ENCODE peak calls at places on chromosomes 6 and 20, in seven cellular contexts. C, T, J, Y, B, Z and N are unnamed samples.
A peak's percentile ranks its signal among the peaks of the same experiment; 100 is the strongest.

GRCh38 chr20:33660035-33660684 is 2.0 kb upstream of the C20orf144 start:
- DNase-seq in C (no peak), T (no peak), J (no peak), Y (no peak), B (no peak), Z (no peak), N (no peak)

GRCh38 chr20:38112249-38112942 is 52.7 kb downstream of the TGM2 start:
- DNase-seq in C (no peak), T (no peak), J (no peak), Y (no peak), B (no peak), Z (no peak), N (no peak)

GRCh38 chr20:14360386-14360785 is 23.0 kb upstream of the FLRT3 start:
- DNase-seq in C (no peak), T (peak; percentile 20), J (no peak), Y (no peak), B (no peak), Z (no peak), N (no peak)

GRCh38 chr20:37526839-37527637 is 638 bp downstream of the BLCAP start:
- DNase-seq in C (no peak), T (peak; percentile 42), J (no peak), Y (peak; percentile 64), B (no peak), Z (peak; percentile 61), N (no peak)

GRCh38 chr6:116088946-116089345 is 11.7 kb upstream of the NT5DC1 start:
- DNase-seq in C (no peak), T (peak; percentile 50), J (no peak), Y (no peak), B (no peak), Z (no peak), N (no peak)

GRCh38 chr6:7467007-7467897 is 74.2 kb upstream of the DSP start:
- DNase-seq in C (no peak), T (peak; percentile 44), J (peak; percentile 58), Y (no peak), B (no peak), Z (no peak), N (no peak)

GRCh38 chr20:14986026-14986655 is 648.7 kb upstream of the FLRT3 start:
- DNase-seq in C (no peak), T (no peak), J (no peak), Y (no peak), B (no peak), Z (no peak), N (no peak)

GRCh38 chr6:89430563-89430962 is 2.4 kb upstream of the ANKRD6 start:
- DNase-seq in C (no peak), T (peak; percentile 49), J (peak; percentile 52), Y (no peak), B (no peak), Z (no peak), N (no peak)

GRCh38 chr6:140977425-140977824 is 1155.3 kb upstream of the GJE1 start:
- DNase-seq in C (no peak), T (peak; percentile 82), J (no peak), Y (no peak), B (peak; percentile 82), Z (no peak), N (no peak)

GRCh38 chr6:100506651-100507050 is 41.9 kb upstream of the SIM1 start:
- DNase-seq in C (no peak), T (peak; percentile 68), J (no peak), Y (no peak), B (no peak), Z (no peak), N (no peak)

GRCh38 chr20:50187403-50188051 is 3.1 kb upstream of the CEBPB start:
- DNase-seq in C (no peak), T (peak; percentile 48), J (no peak), Y (no peak), B (no peak), Z (peak; percentile 30), N (no peak)

GRCh38 chr20:17995967-17996819 is 27.4 kb downstream of the MGME1 start:
- DNase-seq in C (peak; percentile 31), T (peak; percentile 86), J (no peak), Y (peak; percentile 59), B (peak; percentile 52), Z (peak; percentile 81), N (peak; percentile 26)

GRCh38 chr6:28648035-28648877 is 122.6 kb downstream of the GPX5 start:
- DNase-seq in C (peak; percentile 87), T (peak; percentile 80), J (peak; percentile 77), Y (peak; percentile 43), B (peak; percentile 79), Z (peak; percentile 97), N (peak; percentile 75)

GRCh38 chr6:72553531-72554202 is 68.2 kb upstream of the KCNQ5 start:
- DNase-seq in C (peak; percentile 55), T (peak; percentile 82), J (no peak), Y (peak; percentile 28), B (peak; percentile 18), Z (peak; percentile 60), N (no peak)

GRCh38 chr20:57560554-57561355 is at the start of gene PCK1:
- DNase-seq in C (no peak), T (peak; percentile 7), J (no peak), Y (no peak), B (no peak), Z (peak; percentile 72), N (no peak)

GRCh38 chr6:118659513-118660217 is 8.3 kb upstream of the CEP85L start:
- DNase-seq in C (no peak), T (no peak), J (no peak), Y (no peak), B (no peak), Z (no peak), N (no peak)

GRCh38 chr6:22072939-22073338 is 223.9 kb downstream of the PRL start:
- DNase-seq in C (no peak), T (peak; percentile 57), J (no peak), Y (no peak), B (peak; percentile 36), Z (peak; percentile 42), N (no peak)

GRCh38 chr20:16119909-16120308 is 453.3 kb downstream of the KIF16B start:
- DNase-seq in C (no peak), T (no peak), J (no peak), Y (no peak), B (no peak), Z (no peak), N (no peak)

GRCh38 chr6:117264487-117265424 is 602 bp upstream of the VGLL2 start:
- DNase-seq in C (no peak), T (peak; percentile 18), J (no peak), Y (peak; percentile 22), B (no peak), Z (no peak), N (no peak)

GRCh38 chr20:48703511-48704219 is 124.1 kb downstream of the PREX1 start:
- DNase-seq in C (no peak), T (no peak), J (no peak), Y (no peak), B (no peak), Z (no peak), N (no peak)

GRCh38 chr6:15042938-15043337 is 202.9 kb upstream of the JARID2 start:
- DNase-seq in C (no peak), T (no peak), J (no peak), Y (no peak), B (no peak), Z (no peak), N (no peak)

GRCh38 chr20:17946040-17946439 is 22.6 kb downstream of the SNX5 start:
- DNase-seq in C (no peak), T (no peak), J (no peak), Y (no peak), B (no peak), Z (no peak), N (no peak)

GRCh38 chr6:137033828-137034227 is 10.9 kb downstream of the IL20RA start:
- DNase-seq in C (no peak), T (no peak), J (no peak), Y (no peak), B (no peak), Z (peak; percentile 93), N (no peak)

GRCh38 chr20:45094864-45095574 is 5.9 kb downstream of the KCNS1 start:
- DNase-seq in C (no peak), T (no peak), J (no peak), Y (no peak), B (no peak), Z (no peak), N (no peak)

GRCh38 chr20:59468831-59469230 is 135.5 kb upstream of the PHACTR3 start:
- DNase-seq in C (no peak), T (no peak), J (no peak), Y (no peak), B (no peak), Z (no peak), N (no peak)

GRCh38 chr20:36061754-36062153 is 92.8 kb upstream of the EPB41L1 start:
- DNase-seq in C (no peak), T (peak; percentile 77), J (no peak), Y (no peak), B (peak; percentile 18), Z (no peak), N (no peak)

GRCh38 chr6:6824381-6824780 is 235.9 kb downstream of the LY86 start:
- DNase-seq in C (no peak), T (no peak), J (no peak), Y (no peak), B (no peak), Z (no peak), N (no peak)

GRCh38 chr20:52447232-52447566 is 255.6 kb upstream of the ZFP64 start:
- DNase-seq in C (no peak), T (no peak), J (no peak), Y (no peak), B (no peak), Z (no peak), N (no peak)

GRCh38 chr20:45924391-45925261 is 9.9 kb upstream of the PCIF1 start:
- DNase-seq in C (no peak), T (peak; percentile 57), J (no peak), Y (peak; percentile 61), B (no peak), Z (no peak), N (no peak)

GRCh38 chr6:119443993-119444641 is 94.6 kb upstream of the MAN1A1 start:
- DNase-seq in C (no peak), T (peak; percentile 48), J (no peak), Y (no peak), B (no peak), Z (peak; percentile 35), N (no peak)

GRCh38 chr20:49006446-49006980 is 39.6 kb upstream of the CSE1L start:
- DNase-seq in C (no peak), T (no peak), J (no peak), Y (no peak), B (no peak), Z (no peak), N (no peak)

GRCh38 chr6:14217728-14218637 is 100.4 kb downstream of the CD83 start:
- DNase-seq in C (no peak), T (no peak), J (no peak), Y (no peak), B (no peak), Z (peak; percentile 16), N (no peak)

GRCh38 chr6:134482585-134483346 is 164.9 kb upstream of the SGK1 start:
- DNase-seq in C (no peak), T (peak; percentile 56), J (no peak), Y (no peak), B (no peak), Z (no peak), N (no peak)

GRCh38 chr20:18323705-18324104 is 35.4 kb downstream of the ZNF133 start:
- DNase-seq in C (no peak), T (no peak), J (no peak), Y (no peak), B (no peak), Z (no peak), N (no peak)

GRCh38 chr6:27237089-27237723 is 10.3 kb upstream of the PRSS16 start:
- DNase-seq in C (peak; percentile 60), T (peak; percentile 56), J (peak; percentile 61), Y (peak; percentile 42), B (peak; percentile 32), Z (peak; percentile 95), N (peak; percentile 67)

GRCh38 chr6:29757701-29758293 is 34.6 kb downstream of the HLA-F start:
- DNase-seq in C (no peak), T (no peak), J (no peak), Y (no peak), B (no peak), Z (peak; percentile 62), N (no peak)

GRCh38 chr20:32626859-32627636 is 41.9 kb upstream of the NOL4L start:
- DNase-seq in C (no peak), T (no peak), J (no peak), Y (no peak), B (no peak), Z (no peak), N (no peak)